ENCODE peak calls at places on chromosomes 1 and 21, in eight cellular contexts. Q, D, V, P, K, N, B and R are unnamed samples.

GRCh38 chr1:98388431-98388830 is 273.1 kb upstream of the SNX7 start:
- DNase-seq in Q (no peak), D (peak), V (no peak), P (no peak), K (peak), N (no peak), B (no peak), R (peak)

GRCh38 chr1:177794316-177794991 is 175.4 kb downstream of the SEC16B start:
- DNase-seq in Q (no peak), D (no peak), V (no peak), P (no peak), K (no peak), N (no peak), B (no peak), R (no peak)

GRCh38 chr1:165485716-165486115 is 40.8 kb upstream of the RXRG start:
- DNase-seq in Q (no peak), D (no peak), V (no peak), P (no peak), K (no peak), N (no peak), B (no peak), R (no peak)

GRCh38 chr21:20570824-20571232 is 427.4 kb upstream of the NCAM2 start:
- DNase-seq in Q (no peak), D (no peak), V (no peak), P (peak), K (no peak), N (no peak), B (no peak), R (peak)

GRCh38 chr1:38558476-38559179 is 300.9 kb downstream of the RRAGC start:
- DNase-seq in Q (no peak), D (no peak), V (no peak), P (peak), K (no peak), N (no peak), B (peak), R (no peak)

GRCh38 chr1:52140633-52141512 is 1.0 kb upstream of the ZFYVE9 start:
- DNase-seq in Q (no peak), D (no peak), V (no peak), P (no peak), K (no peak), N (no peak), B (no peak), R (peak)

GRCh38 chr1:75787524-75787923 is 1.5 kb downstream of the RABGGTB start:
- DNase-seq in Q (no peak), D (no peak), V (no peak), P (no peak), K (no peak), N (no peak), B (no peak), R (no peak)

GRCh38 chr1:74767490-74767889 is 34.5 kb downstream of the TYW3 start:
- DNase-seq in Q (no peak), D (peak), V (no peak), P (no peak), K (no peak), N (no peak), B (no peak), R (peak)

GRCh38 chr1:56229183-56229582 is 350.2 kb downstream of the PLPP3 start:
- DNase-seq in Q (no peak), D (no peak), V (peak), P (no peak), K (no peak), N (no peak), B (no peak), R (no peak)

GRCh38 chr1:114428083-114428754 is 82.8 kb downstream of the TRIM33 start:
- DNase-seq in Q (no peak), D (peak), V (no peak), P (no peak), K (no peak), N (no peak), B (no peak), R (peak)

GRCh38 chr21:34884346-34884929 is 164.7 kb downstream of the RUNX1 start:
- DNase-seq in Q (no peak), D (no peak), V (no peak), P (no peak), K (no peak), N (no peak), B (no peak), R (no peak)

GRCh38 chr1:13600762-13601483 is 17.3 kb downstream of the PDPN start:
- DNase-seq in Q (no peak), D (no peak), V (no peak), P (no peak), K (no peak), N (no peak), B (no peak), R (no peak)

GRCh38 chr1:16966282-16966681 is 14.1 kb downstream of the MFAP2 start:
- DNase-seq in Q (no peak), D (no peak), V (no peak), P (no peak), K (no peak), N (no peak), B (no peak), R (no peak)

GRCh38 chr1:198977909-198978308 is 339.1 kb downstream of the PTPRC start:
- DNase-seq in Q (no peak), D (no peak), V (no peak), P (no peak), K (no peak), N (no peak), B (no peak), R (no peak)

GRCh38 chr1:36638268-36638667 is 155.6 kb upstream of the CSF3R start:
- DNase-seq in Q (no peak), D (peak), V (no peak), P (no peak), K (peak), N (no peak), B (no peak), R (no peak)

GRCh38 chr1:208418667-208419066 is 174.5 kb upstream of the PLXNA2 start:
- DNase-seq in Q (no peak), D (no peak), V (no peak), P (no peak), K (no peak), N (no peak), B (no peak), R (no peak)

GRCh38 chr1:82226198-82226505 is 425.4 kb downstream of the ADGRL2 start:
- DNase-seq in Q (no peak), D (no peak), V (no peak), P (no peak), K (no peak), N (peak), B (no peak), R (no peak)